ENCODE peak calls at places on chromosomes 2 and 18, in six cellular contexts. W is A549, B is breast epithelium, D is prostate gland, K is IMR-90, Y is transverse colon. J is an unnamed sample.

GRCh38 chr2:175500255-175500654 is 318.7 kb upstream of the ATP5MC3 start:
- DNase-seq in D (no peak), W (no peak), K (no peak), Y (no peak), B (no peak), J (no peak)

GRCh38 chr2:168457177-168457905 is 1.3 kb downstream of the CERS6 start:
- DNase-seq in B (no peak), Y (no peak), D (no peak), W (no peak), K (no peak), J (no peak)

GRCh38 chr2:133952896-133953295 is 301.0 kb upstream of the MGAT5 start:
- DNase-seq in B (no peak), Y (no peak), D (no peak), W (no peak), K (no peak), J (no peak)

GRCh38 chr18:23574611-23575308 is 11.5 kb downstream of the NPC1 start:
- DNase-seq in Y (no peak), K (no peak), B (no peak), W (no peak), D (no peak), J (no peak)

GRCh38 chr2:192960945-192961344 is 766.2 kb upstream of the TMEFF2 start:
- DNase-seq in W (no peak), B (no peak), K (no peak), D (no peak), Y (no peak), J (no peak)

GRCh38 chr2:127810156-127810636 is 775 bp downstream of the WDR33 start:
- DNase-seq in B (no peak), W (peak; percentile 20), K (peak; percentile 28), D (peak; percentile 12), Y (peak; percentile 39), J (no peak)

GRCh38 chr2:230877737-230878598 is 13.2 kb downstream of the ITM2C start:
- DNase-seq in D (no peak), K (no peak), W (no peak), B (peak; percentile 40), Y (peak; percentile 31), J (no peak)

GRCh38 chr2:54704688-54705605 is 18.5 kb upstream of the EML6 start:
- DNase-seq in W (peak; percentile 40), B (no peak), Y (no peak), D (no peak), K (peak; percentile 77), J (no peak)

GRCh38 chr18:48539406-48540328 is 836 bp downstream of the CTIF start:
- DNase-seq in K (peak; percentile 59), W (peak; percentile 8), Y (peak; percentile 45), B (peak; percentile 52), D (no peak), J (no peak)

GRCh38 chr18:61840324-61840723 is 52.5 kb downstream of the RNF152 start:
- DNase-seq in B (no peak), K (no peak), D (no peak), Y (no peak), W (no peak), J (no peak)

GRCh38 chr2:201701591-201701990 is 3.1 kb upstream of the MPP4 start:
- DNase-seq in Y (no peak), K (no peak), D (no peak), W (no peak), B (no peak), J (no peak)

GRCh38 chr2:11723061-11723371 is 23.4 kb upstream of the LPIN1 start:
- DNase-seq in B (no peak), Y (no peak), W (no peak), K (no peak), D (no peak), J (no peak)

GRCh38 chr2:3097804-3098203 is 279.8 kb downstream of the EIPR1 start:
- DNase-seq in Y (no peak), W (no peak), K (no peak), D (no peak), B (no peak), J (no peak)

GRCh38 chr18:27605107-27605834 is 420.2 kb upstream of the CHST9 start:
- DNase-seq in Y (peak; percentile 25), W (peak; percentile 7), K (peak; percentile 65), D (peak; percentile 52), B (no peak), J (peak; percentile 16)

GRCh38 chr2:121480826-121481225 is 49.9 kb upstream of the RNU4ATAC start:
- DNase-seq in W (no peak), D (no peak), B (no peak), K (peak; percentile 92), Y (no peak), J (no peak)

GRCh38 chr2:239165206-239165831 is 235.5 kb downstream of the HDAC4 start:
- DNase-seq in B (peak; percentile 14), K (no peak), Y (no peak), D (no peak), W (no peak), J (no peak)

GRCh38 chr2:45849491-45850283 is 198.2 kb downstream of the PRKCE start:
- DNase-seq in D (no peak), W (no peak), K (peak; percentile 72), B (no peak), Y (no peak), J (no peak)

GRCh38 chr2:28134262-28134812 is 243.8 kb downstream of the BABAM2 start:
- DNase-seq in W (no peak), Y (peak; percentile 81), K (no peak), D (peak; percentile 63), B (no peak), J (no peak)

GRCh38 chr2:28136557-28136956 is 246.0 kb downstream of the BABAM2 start:
- DNase-seq in D (no peak), B (no peak), W (no peak), Y (no peak), K (no peak), J (no peak)

GRCh38 chr2:28137221-28137620 is 246.7 kb downstream of the BABAM2 start:
- DNase-seq in K (peak; percentile 86), B (no peak), D (peak; percentile 80), Y (no peak), W (no peak), J (no peak)

GRCh38 chr2:28134857-28135256 is 244.3 kb downstream of the BABAM2 start:
- DNase-seq in D (no peak), W (no peak), B (no peak), Y (no peak), K (no peak), J (no peak)

DNA sequence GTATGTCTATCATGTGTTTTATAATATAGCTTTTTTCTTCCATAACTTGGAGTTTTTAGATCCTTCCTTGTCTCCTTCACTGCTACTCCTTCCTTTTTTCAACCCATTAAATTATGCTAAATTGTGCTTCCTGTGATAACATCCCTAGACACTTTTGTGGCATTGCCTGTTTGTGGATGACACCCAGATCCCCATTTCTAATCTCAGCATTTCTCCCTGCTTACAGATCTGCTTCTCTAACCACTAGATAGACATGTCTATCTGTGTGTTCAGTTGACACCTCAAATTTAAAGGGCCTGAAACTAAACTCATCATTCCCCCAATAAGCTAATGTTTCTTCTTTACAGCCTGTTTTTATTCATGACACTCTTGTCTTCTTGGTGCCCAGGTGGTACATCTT is 244.8 kb downstream of the BABAM2 start:
- DNase-seq in Y (no peak), W (no peak), D (no peak), K (no peak), B (no peak), J (no peak)
- TF ChIP-seq POLR2A in Y (no peak), W (no peak), D (no peak), K (no peak), B (no peak), J (no peak)

GRCh38 chr2:172000696-172001361 is 1.1 kb downstream of the METAP1D start:
- DNase-seq in D (no peak), K (no peak), W (no peak), Y (no peak), B (no peak), J (no peak)

GRCh38 chr2:171995586-171995985 is 4.2 kb upstream of the METAP1D start:
- DNase-seq in K (peak; percentile 33), Y (no peak), D (no peak), W (no peak), B (no peak), J (no peak)

GRCh38 chr2:171996021-171996420 is 3.7 kb upstream of the METAP1D start:
- DNase-seq in K (no peak), Y (no peak), D (no peak), W (no peak), B (no peak), J (no peak)

GRCh38 chr2:171999125-171999524 is 628 bp upstream of the METAP1D start:
- DNase-seq in B (no peak), K (no peak), W (no peak), D (no peak), Y (no peak), J (no peak)

GRCh38 chr2:171999604-172000469 is at the start of gene METAP1D:
- DNase-seq in W (peak; percentile 81), Y (peak; percentile 92), D (peak; percentile 83), B (peak; percentile 73), K (peak; percentile 88), J (peak; percentile 97)
- TF ChIP-seq POLR2A in W (peak; percentile 94), Y (peak; percentile 21), D (peak; percentile 35), B (no peak), K (peak; percentile 80), J (peak; percentile 86)

DNA sequence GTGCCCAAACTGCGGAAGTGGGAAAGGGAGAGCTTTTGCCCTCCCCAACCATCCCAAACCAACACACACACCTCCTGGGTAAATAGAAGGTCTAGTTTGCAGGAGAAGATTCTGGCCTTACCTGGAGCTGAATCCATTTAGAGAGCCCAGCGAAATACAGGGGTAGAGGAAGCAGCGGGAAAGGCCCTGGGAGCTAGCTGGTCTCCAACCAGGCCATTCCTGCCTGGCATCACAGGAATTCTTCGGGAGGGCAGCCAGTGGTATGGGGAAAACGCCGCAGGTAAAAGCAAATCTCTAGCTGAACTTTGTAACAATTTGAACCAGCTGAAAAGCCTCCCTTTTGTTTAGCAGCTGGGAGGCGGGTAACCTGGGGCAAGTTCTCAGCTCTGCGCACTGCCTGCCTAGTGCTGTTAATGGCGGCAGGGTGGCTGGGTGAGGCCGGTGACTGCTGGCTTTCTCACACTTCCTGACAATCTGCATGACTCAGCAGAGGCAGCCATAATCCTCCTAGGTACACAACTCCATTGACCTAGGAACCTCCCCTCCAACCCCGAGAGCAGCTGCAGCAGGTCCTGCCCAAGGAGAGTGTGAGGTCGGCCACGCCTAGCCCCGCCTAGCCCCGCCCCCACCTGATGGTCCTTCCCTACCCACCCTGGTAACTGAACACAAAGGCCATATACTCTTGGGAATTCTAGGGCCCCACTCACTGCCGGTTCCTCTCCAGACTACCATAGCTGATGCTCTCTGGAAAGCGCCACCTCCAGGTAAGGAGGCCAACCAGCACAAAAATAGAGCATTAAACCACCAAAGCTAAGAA is 483.8 kb upstream of the REG3G start:
- DNase-seq in D (no peak), Y (no peak), W (no peak), B (no peak), K (no peak), J (peak; percentile 7)
- TF ChIP-seq POLR2A in D (no peak), Y (no peak), W (no peak), B (no peak), K (no peak), J (peak; percentile 59)

DNA sequence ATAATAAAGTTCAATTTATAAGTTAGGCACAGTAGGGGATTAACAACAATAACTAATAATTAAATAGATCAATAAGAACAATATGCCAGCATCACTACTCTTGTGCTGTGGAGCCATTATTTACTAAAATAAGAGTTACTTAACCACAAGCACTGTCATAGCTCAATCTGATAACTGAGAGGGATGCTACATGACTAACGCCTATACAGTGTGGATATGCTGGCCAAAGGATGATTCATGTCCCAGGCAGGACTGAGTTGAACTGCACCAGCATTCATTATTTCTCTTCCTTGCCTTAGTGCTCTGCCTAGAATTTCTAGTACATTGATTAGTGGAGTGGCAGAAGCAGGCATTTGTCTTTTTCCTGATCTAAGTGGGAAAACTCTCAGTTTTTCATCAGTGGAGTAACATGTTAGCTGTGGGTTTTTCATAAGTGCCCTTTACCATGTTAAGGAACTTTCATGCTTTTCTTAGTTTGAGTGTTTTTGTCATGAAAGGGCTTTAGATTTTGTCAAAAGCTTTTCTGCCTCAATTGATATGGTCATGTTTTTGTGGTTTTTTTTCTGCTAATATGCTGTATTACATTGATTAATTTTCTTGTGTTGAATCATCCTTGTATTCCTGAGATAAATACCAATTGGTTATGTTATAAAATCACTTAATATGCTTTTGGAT is 21.7 kb downstream of the KIAA1328 start:
- DNase-seq in Y (no peak), D (no peak), W (no peak), K (peak; percentile 96), B (no peak), J (no peak)
- TF ChIP-seq POLR2A in Y (no peak), D (no peak), W (no peak), K (no peak), B (no peak), J (no peak)